ENCODE peak calls at places on chromosomes 5 and 9, in six cellular contexts. One of them, this sample, is unnamed.

GRCh38 chr9:2872307-2872940 is 28.5 kb upstream of the PUM3 start:
- DNase-seq in CD4-positive, alpha-beta memory T cell: peak
- DNase-seq in GOT3: no peak
- DNase-seq in effector CD4-positive, alpha-beta T cell: no peak
- DNase-seq in activated T-helper 9 cell treated with anti-CD3 and anti-CD28 coated beads, Interleukin-2, amount 50 U/mL, for 16 hours: no peak
- DNase-seq in BJ: no peak
- DNase-seq in this sample: no peak

GRCh38 chr9:99011161-99011709 is 67.5 kb downstream of the COL15A1 start:
- DNase-seq in CD4-positive, alpha-beta memory T cell: no peak
- DNase-seq in GOT3: no peak
- DNase-seq in effector CD4-positive, alpha-beta T cell: no peak
- DNase-seq in activated T-helper 9 cell treated with anti-CD3 and anti-CD28 coated beads, Interleukin-2, amount 50 U/mL, for 16 hours: no peak
- DNase-seq in BJ: no peak
- DNase-seq in this sample: no peak

GRCh38 chr9:134449180-134449916 is 123.1 kb downstream of the RXRA start:
- DNase-seq in CD4-positive, alpha-beta memory T cell: peak
- DNase-seq in GOT3: peak
- DNase-seq in effector CD4-positive, alpha-beta T cell: peak
- DNase-seq in activated T-helper 9 cell treated with anti-CD3 and anti-CD28 coated beads, Interleukin-2, amount 50 U/mL, for 16 hours: peak
- DNase-seq in BJ: peak
- DNase-seq in this sample: peak

GRCh38 chr9:71683598-71684235 is 84.6 kb downstream of the CEMIP2 start:
- DNase-seq in CD4-positive, alpha-beta memory T cell: no peak
- DNase-seq in GOT3: no peak
- DNase-seq in effector CD4-positive, alpha-beta T cell: no peak
- DNase-seq in activated T-helper 9 cell treated with anti-CD3 and anti-CD28 coated beads, Interleukin-2, amount 50 U/mL, for 16 hours: no peak
- DNase-seq in BJ: no peak
- DNase-seq in this sample: no peak

GRCh38 chr5:40929049-40929448 is 19.8 kb downstream of the C7 start:
- DNase-seq in CD4-positive, alpha-beta memory T cell: no peak
- DNase-seq in GOT3: no peak
- DNase-seq in effector CD4-positive, alpha-beta T cell: no peak
- DNase-seq in activated T-helper 9 cell treated with anti-CD3 and anti-CD28 coated beads, Interleukin-2, amount 50 U/mL, for 16 hours: no peak
- DNase-seq in BJ: no peak
- DNase-seq in this sample: no peak

GRCh38 chr5:7779663-7780030 is 71.3 kb downstream of the CFAP90 start:
- DNase-seq in CD4-positive, alpha-beta memory T cell: no peak
- DNase-seq in GOT3: no peak
- DNase-seq in effector CD4-positive, alpha-beta T cell: no peak
- DNase-seq in activated T-helper 9 cell treated with anti-CD3 and anti-CD28 coated beads, Interleukin-2, amount 50 U/mL, for 16 hours: no peak
- DNase-seq in BJ: no peak
- DNase-seq in this sample: no peak

GRCh38 chr5:81397169-81397568 is 3.2 kb upstream of the ACOT12 start:
- DNase-seq in CD4-positive, alpha-beta memory T cell: no peak
- DNase-seq in GOT3: no peak
- DNase-seq in effector CD4-positive, alpha-beta T cell: no peak
- DNase-seq in activated T-helper 9 cell treated with anti-CD3 and anti-CD28 coated beads, Interleukin-2, amount 50 U/mL, for 16 hours: no peak
- DNase-seq in BJ: no peak
- DNase-seq in this sample: no peak

GRCh38 chr5:96880402-96881164 is 4.3 kb downstream of the ERAP2 start:
- DNase-seq in CD4-positive, alpha-beta memory T cell: no peak
- DNase-seq in GOT3: no peak
- DNase-seq in effector CD4-positive, alpha-beta T cell: no peak
- DNase-seq in activated T-helper 9 cell treated with anti-CD3 and anti-CD28 coated beads, Interleukin-2, amount 50 U/mL, for 16 hours: no peak
- DNase-seq in BJ: peak
- DNase-seq in this sample: no peak

GRCh38 chr5:137370096-137370495 is 129.0 kb downstream of the SPOCK1 start:
- DNase-seq in CD4-positive, alpha-beta memory T cell: no peak
- DNase-seq in GOT3: no peak
- DNase-seq in effector CD4-positive, alpha-beta T cell: no peak
- DNase-seq in activated T-helper 9 cell treated with anti-CD3 and anti-CD28 coated beads, Interleukin-2, amount 50 U/mL, for 16 hours: no peak
- DNase-seq in BJ: peak
- DNase-seq in this sample: no peak